ENCODE peak calls at places on chromosomes 4 and X, in five cellular contexts. G is NCI-H774; Z is HS-27A; Q is activated effector memory CD4-positive, alpha-beta T cell treated with anti-CD3 and anti-CD28 coated beads, Interleukin-2, amount 50 U/mL, for 16 hours; J is RPMI8226. Y is an unnamed sample.

GRCh38 chrX:100864967-100865366 is 9.2 kb downstream of the NOX1 start:
- DNase-seq in G (no peak), Z (no peak), Q (no peak), J (no peak), Y (no peak)

GRCh38 chr4:122542411-122543236 is 78.2 kb downstream of the IL21 start:
- DNase-seq in G (no peak), Z (no peak), Q (no peak), J (peak; percentile 7), Y (no peak)

GRCh38 chrX:110381216-110381615 is 22.6 kb downstream of the RTL9 start:
- DNase-seq in G (no peak), Z (no peak), Q (no peak), J (no peak), Y (no peak)

GRCh38 chrX:146278381-146278780 is 460.8 kb downstream of the SLITRK2 start:
- DNase-seq in G (no peak), Z (no peak), Q (no peak), J (peak; percentile 13), Y (no peak)

GRCh38 chr4:132502096-132502552 is 647.0 kb upstream of the PCDH10 start:
- DNase-seq in G (no peak), Z (no peak), Q (no peak), J (no peak), Y (no peak)

GRCh38 chr4:87257523-87257922 is 37.1 kb upstream of the KLHL8 start:
- DNase-seq in G (no peak), Z (no peak), Q (no peak), J (no peak), Y (peak; percentile 11)

GRCh38 chr4:113101669-113102068 is 52.2 kb downstream of the ANK2 start:
- DNase-seq in G (no peak), Z (peak; percentile 52), Q (no peak), J (no peak), Y (no peak)

GRCh38 chrX:23003121-23003520 is 3.4 kb downstream of the DDX53 start:
- DNase-seq in G (no peak), Z (no peak), Q (no peak), J (no peak), Y (no peak)

GRCh38 chr4:113636438-113636818 is 125.1 kb downstream of the CAMK2D start:
- DNase-seq in G (no peak), Z (no peak), Q (no peak), J (peak; percentile 2), Y (no peak)

GRCh38 chr4:87978656-87979055 is 3.1 kb downstream of the SPP1 start:
- DNase-seq in G (no peak), Z (no peak), Q (no peak), J (peak; percentile 19), Y (no peak)

GRCh38 chr4:13922459-13922858 is 294.9 kb upstream of the BOD1L1 start:
- DNase-seq in G (no peak), Z (no peak), Q (no peak), J (no peak), Y (no peak)

GRCh38 chr4:118124977-118125376 is 90.7 kb downstream of the NDST3 start:
- DNase-seq in G (no peak), Z (no peak), Q (no peak), J (no peak), Y (no peak)

GRCh38 chrX:151458824-151459223 is 61.8 kb downstream of the VMA21 start:
- DNase-seq in G (no peak), Z (peak; percentile 56), Q (no peak), J (no peak), Y (no peak)

GRCh38 chr4:3673716-3674478 is 92.3 kb upstream of the ADRA2C start:
- DNase-seq in G (no peak), Z (no peak), Q (no peak), J (no peak), Y (no peak)